ENCODE peak calls at places on chromosomes 6 and 20, in four cellular contexts. C, Y, G and P are unnamed samples.

GRCh38 chr6:73051147-73051546 is 174.1 kb downstream of the KHDC1L start:
- ATAC-seq in C (no peak), Y (peak; percentile 34), G (no peak), P (no peak)

GRCh38 chr6:24632573-24632972 is 13.4 kb downstream of the KIAA0319 start:
- ATAC-seq in C (no peak), Y (no peak), G (no peak), P (no peak)

GRCh38 chr6:2179950-2180349 is 65.5 kb downstream of the GMDS start:
- ATAC-seq in C (no peak), Y (peak; percentile 93), G (no peak), P (no peak)

GRCh38 chr6:81682238-81682795 is 70.2 kb downstream of the TENT5A start:
- ATAC-seq in C (no peak), Y (no peak), G (no peak), P (no peak)

GRCh38 chr6:28408076-28408802 is 8.7 kb upstream of the ZSCAN12 start:
- ATAC-seq in C (no peak), Y (no peak), G (no peak), P (no peak)

GRCh38 chr6:10424005-10424404 is 9.1 kb upstream of the TFAP2A start:
- ATAC-seq in C (no peak), Y (no peak), G (no peak), P (no peak)

GRCh38 chr6:17629824-17630510 is 29.9 kb downstream of the FAM8A1 start:
- ATAC-seq in C (no peak), Y (no peak), G (no peak), P (no peak)

GRCh38 chr20:45306431-45306982 is at the start of gene RBPJL:
- ATAC-seq in C (no peak), Y (peak; percentile 51), G (peak; percentile 14), P (no peak)

GRCh38 chr6:156866181-156866862 is 89.1 kb downstream of the ARID1B start:
- ATAC-seq in C (no peak), Y (peak; percentile 57), G (peak; percentile 84), P (peak; percentile 46)

GRCh38 chr6:108071736-108072276 is 2.7 kb downstream of the OSTM1 start:
- ATAC-seq in C (no peak), Y (no peak), G (no peak), P (no peak)

DNA sequence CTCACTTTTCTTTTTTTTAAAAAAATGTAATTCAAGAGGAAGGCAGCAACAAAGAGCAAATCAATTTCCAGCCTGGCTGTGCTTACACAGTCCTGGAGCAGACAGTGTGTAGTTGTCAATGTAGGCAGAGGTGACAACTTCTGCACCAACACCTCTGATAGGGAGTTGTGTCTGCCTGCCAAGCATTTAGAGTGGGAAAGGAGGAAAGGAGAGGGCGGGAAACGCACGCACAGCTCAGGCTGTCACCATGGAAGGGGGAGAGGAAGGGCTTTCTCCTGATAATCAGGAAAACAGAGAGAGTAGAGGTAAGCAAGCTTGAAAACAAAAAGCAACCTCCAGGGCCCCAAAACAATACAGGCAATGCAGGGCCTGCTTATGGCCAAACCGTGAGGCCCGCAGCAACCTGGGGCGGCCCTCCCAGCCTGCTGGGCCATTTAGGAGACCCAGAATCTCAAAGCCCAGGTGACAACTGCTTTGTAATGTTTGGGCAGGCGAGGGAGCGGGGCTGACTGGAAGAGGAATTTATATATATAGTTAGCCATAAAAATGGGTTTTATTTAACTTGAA is 41.5 kb upstream of the GFOD1 start:
- ATAC-seq in C (no peak), Y (no peak), G (no peak), P (no peak)
- H3K4me3 ChIP-seq in C (no peak overlapping the region), Y (no peak overlapping the region), G (no peak overlapping the region), P (no peak overlapping the region)

GRCh38 chr20:25985597-25985996 is 288.9 kb upstream of the ZNF337 start:
- ATAC-seq in C (no peak), Y (no peak), G (no peak), P (no peak)

GRCh38 chr20:25989196-25989595 is 292.5 kb upstream of the ZNF337 start:
- ATAC-seq in C (no peak), Y (no peak), G (no peak), P (no peak)

GRCh38 chr20:25987073-25987927 is 290.6 kb upstream of the ZNF337 start:
- ATAC-seq in C (peak; percentile 79), Y (peak; percentile 56), G (peak; percentile 71), P (peak; percentile 42)

GRCh38 chr20:25984933-25985332 is 288.3 kb upstream of the ZNF337 start:
- ATAC-seq in C (no peak), Y (no peak), G (no peak), P (peak; percentile 45)
- H3K4me3 ChIP-seq in C (no peak overlapping the region), Y (no peak overlapping the region), G (no peak overlapping the region), P (peak overlapping the region; percentile 40)

GRCh38 chr20:18057994-18058349 is 256 bp upstream of the OVOL2 start:
- ATAC-seq in C (no peak), Y (peak; percentile 29), G (no peak), P (no peak)
- H3K4me3 ChIP-seq in C (no peak overlapping the region), Y (peak overlapping the region; percentile 58), G (no peak overlapping the region), P (no peak overlapping the region)

DNA sequence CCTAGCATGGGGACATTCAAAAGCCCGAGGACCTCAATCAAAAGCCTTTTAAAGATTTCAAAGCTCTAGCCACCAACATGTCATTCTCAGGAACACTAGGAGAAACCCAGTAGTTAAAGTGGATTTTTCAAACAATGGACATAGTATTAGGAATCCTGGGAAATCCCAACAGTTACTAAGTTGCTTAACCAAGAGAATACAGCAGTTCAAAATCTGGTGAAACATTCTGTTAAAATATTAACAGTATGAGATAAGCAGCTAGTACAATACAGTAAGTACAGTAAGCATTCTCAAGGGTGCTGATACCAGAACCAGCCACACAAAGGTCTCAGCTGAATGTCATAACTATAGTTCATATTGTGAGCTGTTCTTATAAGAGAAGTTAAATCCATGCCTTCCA is 68.6 kb downstream of the CDK19 start:
- ATAC-seq in C (no peak), Y (no peak), G (no peak), P (no peak)
- H3K4me3 ChIP-seq in C (no peak overlapping the region), Y (no peak overlapping the region), G (no peak overlapping the region), P (no peak overlapping the region)

DNA sequence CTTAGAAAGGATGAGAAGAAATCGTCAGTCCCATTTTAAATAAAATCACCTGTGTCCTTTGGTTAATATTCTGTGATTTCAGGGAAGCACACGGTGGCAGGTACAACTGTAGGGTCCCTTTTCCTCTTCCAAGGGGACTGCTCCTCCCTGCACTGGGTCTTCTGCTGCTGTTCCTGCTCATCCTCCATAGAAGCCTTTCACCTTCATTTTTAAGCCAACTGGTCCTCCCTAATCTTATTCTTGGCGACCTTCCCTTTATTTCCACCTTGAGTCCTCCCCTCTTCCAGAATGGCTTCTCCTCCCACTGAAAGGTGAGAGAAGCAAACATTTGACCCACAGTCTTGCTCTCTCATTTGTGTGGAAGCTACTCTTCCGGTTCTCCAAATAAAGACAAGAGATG is 4.4 kb upstream of the PRDM1 start:
- ATAC-seq in C (no peak), Y (no peak), G (no peak), P (no peak)
- H3K4me3 ChIP-seq in C (no peak overlapping the region), Y (no peak overlapping the region), G (no peak overlapping the region), P (no peak overlapping the region)

GRCh38 chr20:33006776-33007375 is 628 bp upstream of the BPIFB2 start:
- ATAC-seq in C (no peak), Y (no peak), G (no peak), P (no peak)
- H3K4me3 ChIP-seq in C (no peak overlapping the region), Y (no peak overlapping the region), G (no peak overlapping the region), P (no peak overlapping the region)

DNA sequence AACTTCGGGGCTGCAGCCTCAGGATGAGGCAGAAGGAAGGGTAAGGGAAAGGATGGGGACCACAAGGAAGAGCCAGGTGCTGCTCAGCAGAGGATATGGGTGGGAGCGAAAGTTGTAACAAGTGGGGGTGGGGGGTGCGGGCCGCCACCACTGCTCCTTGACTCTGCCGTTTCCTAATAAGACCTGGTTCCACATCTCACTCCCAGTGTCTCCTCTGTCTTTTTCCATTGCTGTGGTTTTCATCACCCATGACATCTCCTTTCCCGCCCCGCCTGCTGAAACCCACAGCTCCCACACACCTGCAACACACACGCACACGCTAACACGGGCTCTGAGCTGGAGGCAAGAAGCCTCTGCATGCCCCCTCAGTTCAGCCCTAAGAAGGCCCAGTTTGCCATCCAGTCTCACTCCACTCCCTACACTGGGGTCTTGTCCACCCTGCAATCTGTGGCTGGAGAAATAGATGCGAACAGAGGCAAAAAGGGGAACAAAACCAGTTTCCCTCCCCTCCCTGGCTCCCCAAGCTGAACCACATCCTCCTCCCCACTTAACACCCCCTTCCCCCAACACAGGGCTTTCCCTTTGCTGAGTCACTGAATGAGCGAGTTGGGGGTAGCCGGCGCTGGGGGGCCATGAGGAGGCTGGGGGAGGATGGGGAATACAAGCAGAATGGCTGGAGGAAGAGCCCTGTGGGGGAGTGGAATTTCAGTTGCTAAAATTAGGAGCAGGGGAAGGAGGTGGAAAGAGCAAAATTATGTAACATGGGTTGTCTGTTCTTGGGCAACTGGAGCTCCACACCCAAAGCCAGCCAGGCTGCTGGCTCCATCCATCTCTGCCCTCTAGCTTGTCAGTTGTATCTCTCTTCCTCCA is 11.5 kb downstream of the NFKBIL1 start:
- ATAC-seq in C (peak; percentile 78), Y (peak; percentile 84), G (peak; percentile 73), P (peak; percentile 35)
- H3K4me3 ChIP-seq in C (peak overlapping the region; percentile 48), Y (peak overlapping the region; percentile 15), G (peak overlapping the region; percentile 71), P (no peak overlapping the region)